ENCODE peak calls at places on chromosomes 12 and 14, in six cellular contexts. One of them, this sample, is unnamed.

GRCh38 chr14:100271247-100271939 is 32.4 kb downstream of the YY1 start:
- DNase-seq in kidney epithelial cell: no peak
- DNase-seq in body of pancreas: peak; percentile 84
- DNase-seq in cardiac muscle cell: peak; percentile 30
- DNase-seq in A549: peak; percentile 39
- DNase-seq in astrocyte: no peak
- DNase-seq in this sample: peak; percentile 78

GRCh38 chr12:90497923-90498545 is 456.9 kb downstream of the CCER1 start:
- DNase-seq in astrocyte: no peak
- DNase-seq in kidney epithelial cell: no peak
- DNase-seq in body of pancreas: no peak
- DNase-seq in cardiac muscle cell: no peak
- DNase-seq in A549: no peak
- DNase-seq in this sample: no peak

GRCh38 chr14:75092698-75093097 is 23.3 kb downstream of the ZC2HC1C start:
- DNase-seq in A549: no peak
- DNase-seq in body of pancreas: no peak
- DNase-seq in kidney epithelial cell: no peak
- DNase-seq in cardiac muscle cell: no peak
- DNase-seq in astrocyte: no peak
- DNase-seq in this sample: no peak

GRCh38 chr12:27924350-27925140 is 48.0 kb downstream of the PTHLH start:
- DNase-seq in kidney epithelial cell: no peak
- DNase-seq in cardiac muscle cell: peak; percentile 17
- DNase-seq in A549: no peak
- DNase-seq in astrocyte: peak; percentile 38
- DNase-seq in body of pancreas: no peak
- DNase-seq in this sample: no peak

GRCh38 chr12:85059594-85059993 is 23.4 kb downstream of the LRRIQ1 start:
- DNase-seq in cardiac muscle cell: no peak
- DNase-seq in kidney epithelial cell: no peak
- DNase-seq in astrocyte: no peak
- DNase-seq in body of pancreas: no peak
- DNase-seq in A549: no peak
- DNase-seq in this sample: no peak

GRCh38 chr12:51974646-51975045 is 23.1 kb downstream of the ACVR1B start:
- DNase-seq in cardiac muscle cell: no peak
- DNase-seq in astrocyte: no peak
- DNase-seq in kidney epithelial cell: no peak
- DNase-seq in body of pancreas: no peak
- DNase-seq in A549: no peak
- DNase-seq in this sample: no peak

GRCh38 chr14:31937730-31938346 is 139.3 kb upstream of the ARHGAP5 start:
- DNase-seq in cardiac muscle cell: peak; percentile 64
- DNase-seq in astrocyte: peak; percentile 82
- DNase-seq in A549: peak; percentile 96
- DNase-seq in body of pancreas: no peak
- DNase-seq in kidney epithelial cell: peak; percentile 95
- DNase-seq in this sample: no peak

GRCh38 chr12:15601210-15601800 is 187.9 kb downstream of the EPS8 start:
- DNase-seq in body of pancreas: no peak
- DNase-seq in astrocyte: peak; percentile 90
- DNase-seq in A549: peak; percentile 74
- DNase-seq in cardiac muscle cell: peak; percentile 70
- DNase-seq in kidney epithelial cell: peak; percentile 47
- DNase-seq in this sample: no peak

GRCh38 chr12:8026282-8026637 is 6.3 kb upstream of the FOXJ2 start:
- DNase-seq in astrocyte: no peak
- DNase-seq in kidney epithelial cell: no peak
- DNase-seq in A549: no peak
- DNase-seq in cardiac muscle cell: no peak
- DNase-seq in body of pancreas: no peak
- DNase-seq in this sample: no peak

GRCh38 chr12:45268672-45269406 is 52.9 kb downstream of the ANO6 start:
- DNase-seq in astrocyte: peak; percentile 94
- DNase-seq in A549: peak; percentile 64
- DNase-seq in kidney epithelial cell: no peak
- DNase-seq in cardiac muscle cell: peak; percentile 94
- DNase-seq in body of pancreas: peak; percentile 70
- DNase-seq in this sample: peak; percentile 79

GRCh38 chr12:113292091-113292490 is 42.8 kb downstream of the SLC8B1 start:
- DNase-seq in A549: no peak
- DNase-seq in kidney epithelial cell: no peak
- DNase-seq in body of pancreas: no peak
- DNase-seq in cardiac muscle cell: peak; percentile 75
- DNase-seq in astrocyte: peak; percentile 29
- DNase-seq in this sample: no peak

GRCh38 chr12:82948462-82948861 is 261.8 kb downstream of the TMTC2 start:
- DNase-seq in A549: no peak
- DNase-seq in cardiac muscle cell: no peak
- DNase-seq in kidney epithelial cell: no peak
- DNase-seq in body of pancreas: no peak
- DNase-seq in astrocyte: no peak
- DNase-seq in this sample: no peak

GRCh38 chr12:48999371-49000131 is at the start of gene DDN:
- DNase-seq in kidney epithelial cell: no peak
- DNase-seq in cardiac muscle cell: peak; percentile 37
- DNase-seq in body of pancreas: peak; percentile 24
- DNase-seq in A549: peak; percentile 63
- DNase-seq in astrocyte: no peak
- DNase-seq in this sample: no peak

GRCh38 chr12:46473634-46474201 is 101.1 kb upstream of the SLC38A2 start:
- DNase-seq in kidney epithelial cell: peak; percentile 78
- DNase-seq in A549: peak; percentile 96
- DNase-seq in astrocyte: peak; percentile 94
- DNase-seq in cardiac muscle cell: peak; percentile 96
- DNase-seq in body of pancreas: peak; percentile 53
- DNase-seq in this sample: peak; percentile 23

GRCh38 chr12:66050283-66050576 is 80.3 kb downstream of the LLPH start:
- DNase-seq in kidney epithelial cell: no peak
- DNase-seq in astrocyte: no peak
- DNase-seq in cardiac muscle cell: no peak
- DNase-seq in A549: no peak
- DNase-seq in body of pancreas: no peak
- DNase-seq in this sample: no peak

GRCh38 chr12:21428241-21428640 is 9.2 kb upstream of the PYROXD1 start:
- DNase-seq in kidney epithelial cell: no peak
- DNase-seq in body of pancreas: no peak
- DNase-seq in A549: no peak
- DNase-seq in astrocyte: peak; percentile 28
- DNase-seq in cardiac muscle cell: no peak
- DNase-seq in this sample: no peak

GRCh38 chr12:113221997-113222729 is 899 bp downstream of the TPCN1 start:
- DNase-seq in astrocyte: no peak
- DNase-seq in body of pancreas: no peak
- DNase-seq in A549: no peak
- DNase-seq in cardiac muscle cell: no peak
- DNase-seq in kidney epithelial cell: no peak
- DNase-seq in this sample: no peak

DNA sequence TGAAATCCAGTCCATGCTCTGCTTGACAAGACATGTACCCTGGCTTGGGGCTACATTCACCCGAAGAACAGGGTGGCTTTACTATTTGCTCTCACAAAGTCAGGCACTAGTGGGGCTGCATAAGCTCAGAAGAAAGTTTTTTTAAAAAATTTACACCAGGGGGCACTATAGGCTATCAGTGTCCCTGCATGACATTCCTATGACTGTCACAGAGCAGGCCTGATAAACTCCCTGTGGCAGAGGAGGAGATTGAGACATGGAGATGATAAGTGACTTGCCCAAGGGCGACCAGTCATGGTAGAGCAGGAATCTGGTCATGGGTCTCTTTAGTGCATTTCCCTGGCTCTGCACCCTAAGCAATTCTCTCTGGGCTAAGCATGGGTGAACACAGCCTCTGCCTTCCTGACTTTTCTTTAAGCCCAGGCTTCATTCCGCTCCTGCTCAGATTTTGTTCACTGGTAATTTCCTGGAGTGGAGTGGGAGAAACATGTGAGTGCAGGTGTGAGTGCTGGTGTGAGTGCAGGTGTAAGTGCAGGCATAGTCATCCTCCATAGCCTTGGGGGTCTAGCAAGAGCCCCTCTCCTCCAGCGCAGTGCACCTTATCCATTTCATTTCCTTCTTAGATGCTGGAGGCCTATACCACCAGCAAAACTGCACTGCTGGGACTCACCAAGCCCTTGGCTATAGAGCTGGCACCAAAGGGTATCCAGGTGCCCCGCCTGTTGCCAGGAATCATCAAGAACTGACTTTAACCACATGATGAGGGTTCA is 91.6 kb downstream of the DHRS2 start:
- DNase-seq in cardiac muscle cell: peak; percentile 37
- DNase-seq in astrocyte: peak; percentile 8
- DNase-seq in body of pancreas: no peak
- DNase-seq in A549: peak; percentile 66
- DNase-seq in kidney epithelial cell: peak; percentile 18
- DNase-seq in this sample: peak; percentile 10
- TF ChIP-seq CTCF in cardiac muscle cell: peak; percentile 22
- TF ChIP-seq CTCF in astrocyte: peak; percentile 23
- TF ChIP-seq CTCF in body of pancreas: no peak
- TF ChIP-seq CTCF in A549: peak; percentile 71
- TF ChIP-seq CTCF in kidney epithelial cell: peak; percentile 36
- TF ChIP-seq CTCF in this sample: peak; percentile 50

DNA sequence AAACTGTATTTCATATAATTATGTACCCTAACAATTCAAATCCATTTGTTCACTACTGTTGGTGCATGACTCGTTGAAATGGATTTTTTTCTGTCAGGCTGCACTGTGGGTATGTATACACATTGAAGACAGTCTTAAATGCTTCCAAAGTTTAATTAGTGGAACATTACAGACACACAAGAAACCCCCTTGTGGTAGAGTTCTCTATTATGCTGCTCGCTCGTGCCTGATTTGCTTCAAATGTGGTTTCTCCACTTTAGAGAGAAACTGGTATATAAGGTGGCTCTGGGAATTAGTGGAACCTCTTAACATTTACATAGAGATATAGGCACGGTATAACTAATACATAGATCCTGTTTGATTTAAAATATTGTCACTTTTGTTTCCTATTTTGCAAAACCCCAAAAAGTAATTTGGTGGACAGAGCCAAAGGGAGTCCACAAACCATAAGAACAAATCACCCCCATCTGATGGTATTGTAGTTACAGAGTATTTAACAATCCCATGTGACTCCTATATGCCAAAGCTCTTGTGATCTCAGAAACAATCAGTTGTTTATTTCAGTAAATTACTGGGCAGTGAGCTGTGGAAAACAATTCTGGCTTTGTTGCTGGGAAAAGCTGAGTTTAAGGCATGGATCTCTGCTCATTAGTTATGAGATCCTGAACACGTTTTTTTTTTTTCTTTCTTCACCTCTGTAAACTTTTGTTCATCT is 159.5 kb downstream of the BRMS1L start:
- DNase-seq in kidney epithelial cell: peak; percentile 1
- DNase-seq in cardiac muscle cell: no peak
- DNase-seq in astrocyte: no peak
- DNase-seq in body of pancreas: no peak
- DNase-seq in A549: peak; percentile 19
- DNase-seq in this sample: no peak
- TF ChIP-seq CTCF in kidney epithelial cell: peak; percentile 24
- TF ChIP-seq CTCF in cardiac muscle cell: no peak
- TF ChIP-seq CTCF in astrocyte: no peak
- TF ChIP-seq CTCF in body of pancreas: no peak
- TF ChIP-seq CTCF in A549: no peak
- TF ChIP-seq CTCF in this sample: no peak

GRCh38 chr12:132908145-132909029 is 21.0 kb upstream of the CHFR start:
- DNase-seq in kidney epithelial cell: peak; percentile 91
- DNase-seq in A549: no peak
- DNase-seq in body of pancreas: peak; percentile 96
- DNase-seq in astrocyte: peak; percentile 97
- DNase-seq in cardiac muscle cell: peak; percentile 99
- DNase-seq in this sample: peak; percentile 99

GRCh38 chr12:132907216-132907615 is 19.8 kb upstream of the CHFR start:
- DNase-seq in astrocyte: no peak
- DNase-seq in kidney epithelial cell: no peak
- DNase-seq in cardiac muscle cell: no peak
- DNase-seq in A549: no peak
- DNase-seq in body of pancreas: no peak
- DNase-seq in this sample: peak; percentile 29

GRCh38 chr12:132909030-132909368 is 21.6 kb upstream of the CHFR start:
- DNase-seq in astrocyte: no peak
- DNase-seq in cardiac muscle cell: no peak
- DNase-seq in body of pancreas: no peak
- DNase-seq in A549: no peak
- DNase-seq in kidney epithelial cell: no peak
- DNase-seq in this sample: no peak

GRCh38 chr12:132899033-132899432 is 11.6 kb upstream of the CHFR start:
- DNase-seq in kidney epithelial cell: no peak
- DNase-seq in cardiac muscle cell: no peak
- DNase-seq in body of pancreas: no peak
- DNase-seq in A549: no peak
- DNase-seq in astrocyte: peak; percentile 33
- DNase-seq in this sample: no peak

GRCh38 chr12:132904718-132905328 is 17.4 kb upstream of the CHFR start:
- DNase-seq in cardiac muscle cell: peak; percentile 67
- DNase-seq in A549: no peak
- DNase-seq in astrocyte: no peak
- DNase-seq in kidney epithelial cell: no peak
- DNase-seq in body of pancreas: peak; percentile 80
- DNase-seq in this sample: peak; percentile 88
- TF ChIP-seq CTCF in cardiac muscle cell: peak; percentile 74
- TF ChIP-seq CTCF in A549: no peak
- TF ChIP-seq CTCF in astrocyte: peak; percentile 39
- TF ChIP-seq CTCF in kidney epithelial cell: peak; percentile 61
- TF ChIP-seq CTCF in body of pancreas: peak; percentile 33
- TF ChIP-seq CTCF in this sample: peak; percentile 64

GRCh38 chr12:120283318-120283717 is 8.4 kb downstream of the RNU4-2 start:
- DNase-seq in A549: no peak
- DNase-seq in kidney epithelial cell: no peak
- DNase-seq in body of pancreas: no peak
- DNase-seq in astrocyte: no peak
- DNase-seq in cardiac muscle cell: peak; percentile 49
- DNase-seq in this sample: no peak

GRCh38 chr12:120286768-120287490 is 4.8 kb downstream of the RNU4-2 start:
- DNase-seq in A549: no peak
- DNase-seq in astrocyte: no peak
- DNase-seq in body of pancreas: no peak
- DNase-seq in kidney epithelial cell: no peak
- DNase-seq in cardiac muscle cell: no peak
- DNase-seq in this sample: no peak

GRCh38 chr12:120287491-120287890 is 4.2 kb downstream of the RNU4-2 start:
- DNase-seq in kidney epithelial cell: no peak
- DNase-seq in astrocyte: no peak
- DNase-seq in body of pancreas: no peak
- DNase-seq in A549: no peak
- DNase-seq in cardiac muscle cell: no peak
- DNase-seq in this sample: no peak

GRCh38 chr12:120278137-120279069 is 12.9 kb upstream of the PXN start:
- DNase-seq in body of pancreas: no peak
- DNase-seq in astrocyte: no peak
- DNase-seq in cardiac muscle cell: no peak
- DNase-seq in kidney epithelial cell: no peak
- DNase-seq in A549: no peak
- DNase-seq in this sample: peak; percentile 74

DNA sequence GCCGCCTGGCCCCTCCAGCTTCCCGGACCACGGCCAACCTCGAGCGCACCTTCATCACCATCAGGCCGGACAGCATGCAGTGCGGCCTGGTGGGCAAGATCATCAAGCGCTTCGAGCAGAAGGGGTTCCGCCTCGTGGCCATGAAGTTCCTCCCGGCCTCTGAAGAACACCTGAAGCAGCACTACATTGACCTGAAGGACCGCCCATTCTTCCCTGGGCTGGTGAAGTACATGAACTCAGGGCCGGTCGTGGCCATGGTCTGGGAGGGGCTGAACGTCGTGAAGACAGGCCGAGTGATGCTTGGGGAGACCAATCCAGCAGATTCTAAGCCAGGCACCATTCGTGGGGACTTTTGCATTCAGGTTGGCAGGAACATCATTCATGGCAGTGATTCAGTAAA is 9.5 kb downstream of the RNU4-2 start:
- DNase-seq in body of pancreas: no peak
- DNase-seq in A549: no peak
- DNase-seq in kidney epithelial cell: no peak
- DNase-seq in cardiac muscle cell: no peak
- DNase-seq in astrocyte: no peak
- DNase-seq in this sample: peak; percentile 52
- TF ChIP-seq CTCF in body of pancreas: no peak
- TF ChIP-seq CTCF in A549: no peak
- TF ChIP-seq CTCF in kidney epithelial cell: no peak
- TF ChIP-seq CTCF in cardiac muscle cell: no peak
- TF ChIP-seq CTCF in astrocyte: no peak
- TF ChIP-seq CTCF in this sample: no peak

This sample was measured in thyroid gland.